ENCODE peak calls at places on chromosomes 3 and 15, in four cellular contexts. D is epithelial cell of esophagus, H is pancreas, Y is Peyer's patch. I is an unnamed sample.

GRCh38 chr15:36632196-36632595 is 52.8 kb downstream of the CDIN1 start:
- DNase-seq in D (peak; percentile 84), H (no peak), Y (no peak), I (peak; percentile 76)

GRCh38 chr3:44685128-44685800 is 27.2 kb upstream of the ZNF502 start:
- DNase-seq in Y (peak; percentile 74), H (peak; percentile 92), D (peak; percentile 89), I (peak; percentile 71)

GRCh38 chr3:118587847-118588246 is 446.8 kb downstream of the IGSF11 start:
- DNase-seq in H (no peak), D (peak; percentile 76), Y (no peak), I (peak; percentile 6)

GRCh38 chr15:81296673-81297072 is 27.3 kb downstream of the STARD5 start:
- DNase-seq in Y (peak; percentile 93), D (no peak), H (no peak), I (no peak)

GRCh38 chr15:97684249-97684648 is 276.3 kb upstream of the ARRDC4 start:
- DNase-seq in H (no peak), D (no peak), Y (no peak), I (no peak)

GRCh38 chr3:130850044-130850797 is 43.7 kb upstream of the ATP2C1 start:
- DNase-seq in Y (no peak), H (no peak), D (peak; percentile 89), I (peak; percentile 20)

GRCh38 chr3:187243933-187244564 is 46.8 kb downstream of the RTP1 start:
- DNase-seq in Y (no peak), D (peak; percentile 13), H (no peak), I (no peak)

GRCh38 chr3:9279959-9280358 is 30.5 kb upstream of the SRGAP3 start:
- DNase-seq in H (no peak), D (peak; percentile 27), Y (no peak), I (no peak)

GRCh38 chr15:40272713-40273056 is 10.2 kb downstream of the ANKRD63 start:
- DNase-seq in D (no peak), Y (no peak), H (peak; percentile 80), I (no peak)

GRCh38 chr3:110677506-110677905 is 394.1 kb upstream of the NECTIN3 start:
- DNase-seq in Y (no peak), H (no peak), D (no peak), I (no peak)

GRCh38 chr3:49158108-49158709 is 7.9 kb downstream of the CCDC71 start:
- DNase-seq in H (no peak), D (peak; percentile 45), Y (peak; percentile 49), I (no peak)

GRCh38 chr15:79046691-79047404 is 43.7 kb downstream of the RASGRF1 start:
- DNase-seq in H (no peak), Y (no peak), D (no peak), I (no peak)
- TF ChIP-seq CTCF in H (no peak), Y (no peak), D (no peak), I (no peak)

DNA sequence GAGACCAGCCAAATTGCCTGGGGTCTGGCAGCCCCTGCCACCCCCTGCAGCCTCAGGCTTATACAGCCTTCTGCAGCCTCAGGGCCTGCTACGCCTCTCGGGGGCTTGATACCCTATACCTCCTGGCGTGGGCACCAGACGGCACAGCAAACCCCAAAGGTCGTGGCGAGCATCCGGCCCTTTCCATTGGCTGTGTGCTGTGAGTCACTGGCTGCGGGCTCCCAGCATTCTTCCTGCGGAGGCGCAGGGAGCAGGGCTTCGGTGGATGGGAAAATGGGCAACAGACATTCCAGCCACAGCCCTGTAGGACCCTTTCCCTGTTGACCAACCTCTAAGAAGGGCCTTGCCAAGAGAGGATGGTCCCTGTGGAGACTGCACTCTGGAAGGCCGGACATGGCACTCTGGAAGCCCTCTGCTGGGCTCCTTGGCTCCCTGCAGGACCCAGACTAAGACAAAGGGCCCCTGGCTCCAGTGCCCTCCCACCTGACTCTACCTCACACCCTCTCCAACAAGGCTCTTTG is 59.6 kb downstream of the ITGA11 start:
- DNase-seq in H (no peak), D (peak; percentile 32), Y (no peak), I (peak; percentile 41)
- TF ChIP-seq CTCF in H (no peak), D (peak; percentile 51), Y (peak; percentile 12), I (peak; percentile 34)

GRCh38 chr3:13713396-13713795 is 164.5 kb downstream of the FBLN2 start:
- DNase-seq in H (no peak), Y (no peak), D (no peak), I (no peak)
- TF ChIP-seq CTCF in H (no peak), Y (no peak), D (no peak), I (no peak)

GRCh38 chr15:72786244-72786641 is 2.7 kb upstream of the ADPGK start:
- DNase-seq in D (no peak), Y (no peak), H (no peak), I (no peak)

GRCh38 chr15:72785452-72786243 is 2.1 kb upstream of the ADPGK start:
- DNase-seq in Y (no peak), D (no peak), H (no peak), I (no peak)

GRCh38 chr15:72783563-72784232 is at the start of gene ADPGK:
- DNase-seq in Y (peak; percentile 86), H (peak; percentile 97), D (peak; percentile 94), I (peak; percentile 98)

GRCh38 chr15:72782993-72783562 is 480 bp downstream of the ADPGK start:
- DNase-seq in Y (peak; percentile 48), H (no peak), D (no peak), I (peak; percentile 41)

DNA sequence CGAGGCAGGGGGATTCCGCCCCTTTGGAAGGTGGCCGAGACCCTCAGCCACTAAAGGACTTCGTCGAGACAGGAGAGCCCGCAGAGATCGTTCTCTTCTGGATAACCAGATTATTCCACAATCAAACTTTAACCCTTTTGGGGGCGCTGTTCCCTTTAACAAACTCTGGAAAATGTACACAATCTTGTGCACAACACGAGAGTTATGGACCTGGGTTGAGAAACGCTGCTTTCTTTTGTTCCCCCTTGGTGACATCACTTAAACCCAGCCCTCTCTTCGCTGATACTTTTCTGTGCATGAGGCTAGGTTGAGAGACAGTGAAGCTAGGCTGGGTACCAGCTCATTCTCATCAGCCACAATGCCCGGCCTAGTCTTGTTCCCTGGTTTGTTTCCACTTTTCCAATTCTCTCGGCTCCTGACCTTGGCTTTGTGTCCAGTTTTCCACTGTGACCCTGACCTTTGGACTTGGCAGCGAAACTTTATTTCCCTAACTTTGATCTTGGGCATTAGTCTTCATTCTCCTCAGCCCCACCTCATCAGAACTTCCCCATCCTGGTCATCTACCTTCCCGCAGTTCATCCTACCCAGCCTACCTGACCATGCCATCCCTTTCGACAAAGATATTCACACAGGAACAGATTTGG is 797 bp upstream of the ADPGK start:
- DNase-seq in Y (no peak), H (no peak), D (peak; percentile 81), I (peak; percentile 57)
- TF ChIP-seq CTCF in Y (peak; percentile 70), H (peak; percentile 17), D (peak; percentile 60), I (peak; percentile 71)

DNA sequence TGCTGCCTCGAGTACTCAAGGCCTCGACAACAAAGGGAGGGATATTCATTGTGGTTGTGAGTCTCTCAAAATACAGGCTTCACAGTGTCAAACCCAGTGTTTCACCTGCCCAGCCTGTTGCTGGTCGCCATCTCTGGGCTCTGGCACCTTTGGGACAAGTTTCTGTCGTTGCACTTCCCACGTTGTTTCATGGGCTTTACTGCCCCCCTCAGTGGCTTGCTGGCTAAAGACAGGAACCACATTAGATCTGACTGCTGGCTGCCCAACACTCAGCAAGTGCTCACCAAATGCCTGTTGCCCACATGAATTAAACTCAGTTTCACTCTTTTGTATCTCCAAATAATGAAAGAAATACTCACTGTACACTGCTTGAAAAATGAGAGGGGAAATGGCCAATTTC is 27.6 kb downstream of the FOXL2 start:
- DNase-seq in H (no peak), D (no peak), Y (no peak), I (no peak)
- TF ChIP-seq CTCF in H (no peak), D (no peak), Y (no peak), I (no peak)

GRCh38 chr3:53813229-53813628 is 33.0 kb downstream of the CHDH start:
- DNase-seq in H (no peak), Y (no peak), D (no peak), I (no peak)
- TF ChIP-seq CTCF in H (no peak), Y (no peak), D (no peak), I (no peak)

DNA sequence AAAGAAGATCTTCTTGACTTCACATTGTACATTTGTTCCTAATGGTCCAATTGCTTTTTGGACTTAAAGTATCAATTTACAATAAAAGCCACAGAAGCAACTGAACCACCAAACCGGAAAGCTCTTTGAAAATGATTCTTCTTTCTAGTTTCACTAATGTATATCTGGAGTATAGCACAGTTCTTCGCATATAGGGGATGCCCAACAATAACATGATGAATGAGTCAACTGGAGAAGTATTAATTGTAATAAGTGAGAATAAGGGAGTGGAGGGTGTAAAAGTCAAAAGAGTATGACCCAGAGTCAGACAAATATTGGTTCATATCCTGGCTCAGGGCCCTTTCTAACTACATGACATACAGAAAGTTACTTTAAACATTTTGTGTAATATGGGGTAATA is 425.2 kb downstream of the ZBTB20 start:
- DNase-seq in H (no peak), Y (no peak), D (no peak), I (no peak)
- TF ChIP-seq CTCF in H (no peak), Y (no peak), D (no peak), I (no peak)

GRCh38 chr3:141578197-141578596 is 91.4 kb downstream of the RASA2 start:
- DNase-seq in D (peak; percentile 64), H (no peak), Y (no peak), I (no peak)

GRCh38 chr3:141576744-141577052 is 89.9 kb downstream of the RASA2 start:
- DNase-seq in D (no peak), H (no peak), Y (no peak), I (no peak)

GRCh38 chr3:141575879-141576743 is 89.3 kb downstream of the RASA2 start:
- DNase-seq in D (peak; percentile 18), H (no peak), Y (no peak), I (peak; percentile 13)
- TF ChIP-seq CTCF in D (peak; percentile 44), H (peak; percentile 21), Y (peak; percentile 64), I (peak; percentile 60)

GRCh38 chr3:127473244-127474024 is 117.1 kb downstream of the TPRA1 start:
- DNase-seq in D (peak; percentile 34), H (peak; percentile 51), Y (no peak), I (peak; percentile 41)
- TF ChIP-seq CTCF in D (peak; percentile 42), H (no peak), Y (peak; percentile 43), I (no peak)